ENCODE peak calls at places on chromosomes 11 and 22, in five cellular contexts. A is stimulated activated CD4-positive, alpha-beta T cell treated with anti-CD3 and anti-CD28 coated beads, Interleukin-2, amount 100 ng/mL, for 24 hours; R is NCI-H1092 treated with DMSO at 0.1 percent for 48 hours; V is NCI-H774; Y is heart right ventricle. E is an unnamed sample.

GRCh38 chr11:78465169-78465942 is 47.7 kb upstream of the GAB2 start:
- DNase-seq in R (no peak), V (no peak), A (peak; percentile 7), Y (no peak), E (no peak)

GRCh38 chr11:129331871-129332274 is 43.8 kb upstream of the BARX2 start:
- DNase-seq in A (peak; percentile 76), R (peak; percentile 97), Y (peak; percentile 80), V (peak; percentile 89), E (peak; percentile 92)

GRCh38 chr11:59010693-59011092 is 71.4 kb downstream of the GLYATL1 start:
- DNase-seq in V (no peak), A (no peak), Y (no peak), R (no peak), E (no peak)

GRCh38 chr11:2522636-2523255 is 77.9 kb downstream of the KCNQ1 start:
- DNase-seq in Y (no peak), V (no peak), A (no peak), R (no peak), E (no peak)

GRCh38 chr22:41915783-41916493 is 1.1 kb upstream of the SHISA8 start:
- DNase-seq in A (no peak), V (no peak), R (no peak), Y (no peak), E (no peak)

GRCh38 chr11:19723572-19724342 is 11.1 kb downstream of the NAV2 start:
- DNase-seq in A (peak; percentile 25), Y (peak; percentile 20), R (no peak), V (no peak), E (no peak)

GRCh38 chr11:70240337-70240736 is 30.2 kb upstream of the PPFIA1 start:
- DNase-seq in A (no peak), V (no peak), Y (no peak), R (no peak), E (no peak)

GRCh38 chr11:34595960-34596359 is 24.9 kb upstream of the EHF start:
- DNase-seq in R (no peak), A (no peak), V (no peak), Y (no peak), E (no peak)

GRCh38 chr22:32644252-32645100 is 157.0 kb upstream of the TIMP3 start:
- DNase-seq in R (no peak), Y (peak; percentile 65), V (no peak), A (peak; percentile 37), E (no peak)

GRCh38 chr11:120858740-120859139 is 165.2 kb upstream of the TBCEL start:
- DNase-seq in V (no peak), Y (no peak), R (no peak), A (no peak), E (no peak)

GRCh38 chr22:40818747-40819662 is at the start of gene SLC25A17:
- DNase-seq in Y (peak; percentile 89), R (peak; percentile 86), V (peak; percentile 73), A (peak; percentile 90), E (peak; percentile 73)

E was measured in SHP77 treated with DMSO at 0.1 percent for 48 hours.